ENCODE peak calls at places on chromosomes 16 and 17, in five cellular contexts. One of them, this sample, is unnamed.

GRCh38 chr16:62805221-62805857 is 769.1 kb upstream of the CDH8 start:
- DNase-seq in HCT116: no peak
- DNase-seq in HepG2: no peak
- DNase-seq in K562: no peak
- DNase-seq in GM12878: no peak
- DNase-seq in this sample: no peak

GRCh38 chr16:69100046-69100765 is 5.2 kb upstream of the HAS3 start:
- DNase-seq in HCT116: no peak
- DNase-seq in HepG2: no peak
- DNase-seq in K562: no peak
- DNase-seq in GM12878: no peak
- DNase-seq in this sample: no peak

GRCh38 chr16:31105677-31106213 is 2.4 kb upstream of the BCKDK start:
- DNase-seq in HCT116: no peak
- DNase-seq in HepG2: peak
- DNase-seq in K562: peak
- DNase-seq in GM12878: no peak
- DNase-seq in this sample: peak

GRCh38 chr17:49571764-49572163 is 3.9 kb upstream of the NXPH3 start:
- DNase-seq in HCT116: no peak
- DNase-seq in HepG2: no peak
- DNase-seq in K562: no peak
- DNase-seq in GM12878: no peak
- DNase-seq in this sample: no peak

GRCh38 chr16:83215417-83216001 is 588.7 kb downstream of the CDH13 start:
- DNase-seq in HCT116: peak
- DNase-seq in HepG2: peak
- DNase-seq in K562: peak
- DNase-seq in GM12878: no peak
- DNase-seq in this sample: peak

GRCh38 chr17:33927732-33928133 is 327.4 kb upstream of the CCL2 start:
- DNase-seq in HCT116: no peak
- DNase-seq in HepG2: no peak
- DNase-seq in K562: peak
- DNase-seq in GM12878: no peak
- DNase-seq in this sample: no peak

GRCh38 chr17:30920282-30920681 is 1.5 kb upstream of the ADAP2 start:
- DNase-seq in HCT116: no peak
- DNase-seq in HepG2: peak
- DNase-seq in K562: no peak
- DNase-seq in GM12878: no peak
- DNase-seq in this sample: peak

GRCh38 chr17:35914354-35914753 is 16.2 kb downstream of the RDM1 start:
- DNase-seq in HCT116: no peak
- DNase-seq in HepG2: no peak
- DNase-seq in K562: no peak
- DNase-seq in GM12878: no peak
- DNase-seq in this sample: no peak

GRCh38 chr17:69575346-69575761 is 160.9 kb downstream of the MAP2K6 start:
- DNase-seq in HCT116: no peak
- DNase-seq in HepG2: no peak
- DNase-seq in K562: no peak
- DNase-seq in GM12878: no peak
- DNase-seq in this sample: no peak

GRCh38 chr17:34045990-34046389 is 209.1 kb upstream of the CCL2 start:
- DNase-seq in HCT116: no peak
- DNase-seq in HepG2: no peak
- DNase-seq in K562: no peak
- DNase-seq in GM12878: no peak
- DNase-seq in this sample: no peak

GRCh38 chr17:79038545-79039135 is 14.7 kb downstream of the C1QTNF1 start:
- DNase-seq in HCT116: no peak
- DNase-seq in HepG2: no peak
- DNase-seq in K562: no peak
- DNase-seq in GM12878: no peak
- DNase-seq in this sample: no peak

GRCh38 chr16:84718-85452 is 6.9 kb downstream of the MPG start:
- DNase-seq in HCT116: no peak
- DNase-seq in HepG2: no peak
- DNase-seq in K562: no peak
- DNase-seq in GM12878: peak
- DNase-seq in this sample: no peak

GRCh38 chr16:88045820-88046303 is 94.6 kb downstream of the BANP start:
- DNase-seq in HCT116: no peak
- DNase-seq in HepG2: no peak
- DNase-seq in K562: no peak
- DNase-seq in GM12878: peak
- DNase-seq in this sample: no peak

GRCh38 chr16:1157639-1158455 is 4.9 kb downstream of the CACNA1H start:
- DNase-seq in HCT116: no peak
- DNase-seq in HepG2: no peak
- DNase-seq in K562: no peak
- DNase-seq in GM12878: no peak
- DNase-seq in this sample: no peak

GRCh38 chr16:59148312-59148711 is 414.2 kb upstream of the GOT2 start:
- DNase-seq in HCT116: no peak
- DNase-seq in HepG2: no peak
- DNase-seq in K562: no peak
- DNase-seq in GM12878: no peak
- DNase-seq in this sample: no peak

GRCh38 chr17:57295526-57296023 is 39.3 kb downstream of the MSI2 start:
- DNase-seq in HCT116: peak
- DNase-seq in HepG2: no peak
- DNase-seq in K562: no peak
- DNase-seq in GM12878: no peak
- DNase-seq in this sample: no peak

GRCh38 chr16:73032548-73033270 is 15.2 kb downstream of the ZFHX3 start:
- DNase-seq in HCT116: no peak
- DNase-seq in HepG2: no peak
- DNase-seq in K562: no peak
- DNase-seq in GM12878: peak
- DNase-seq in this sample: no peak

GRCh38 chr17:45310380-45311324 is 6.2 kb downstream of the MAP3K14 start:
- DNase-seq in HCT116: no peak
- DNase-seq in HepG2: no peak
- DNase-seq in K562: no peak
- DNase-seq in GM12878: no peak
- DNase-seq in this sample: no peak

GRCh38 chr16:81491522-81492188 is 47.0 kb downstream of the CMIP start:
- DNase-seq in HCT116: no peak
- DNase-seq in HepG2: no peak
- DNase-seq in K562: no peak
- DNase-seq in GM12878: no peak
- DNase-seq in this sample: no peak
- TF ChIP-seq MAX in HCT116: no peak
- TF ChIP-seq MAX in HepG2: no peak
- TF ChIP-seq MAX in K562: no peak
- TF ChIP-seq MAX in GM12878: no peak
- TF ChIP-seq MAX in this sample: no peak

DNA sequence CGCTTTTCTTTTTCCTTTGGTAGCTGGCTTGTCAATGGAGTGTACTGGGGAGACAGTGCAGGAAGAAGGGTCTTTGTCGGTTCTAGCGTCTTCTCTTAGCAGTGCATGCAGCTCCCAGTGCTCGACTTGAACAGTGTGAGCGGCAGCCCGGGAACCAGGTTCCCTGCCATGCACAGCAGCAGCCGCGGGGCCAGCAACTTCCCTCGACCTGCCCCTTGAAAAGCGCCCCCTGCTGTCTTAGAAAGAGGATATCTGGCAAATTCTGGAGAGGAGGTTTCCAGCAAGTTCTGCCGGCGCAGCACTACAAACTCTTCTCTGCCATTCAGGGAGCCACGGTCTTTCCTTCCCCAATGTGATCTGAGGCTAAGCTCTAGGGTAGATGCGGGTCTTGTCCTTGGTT is 451.5 kb downstream of the PMP22 start:
- DNase-seq in HCT116: no peak
- DNase-seq in HepG2: peak
- DNase-seq in K562: peak
- DNase-seq in GM12878: no peak
- DNase-seq in this sample: peak
- TF ChIP-seq CTCF in HCT116: peak
- TF ChIP-seq CTCF in HepG2: peak
- TF ChIP-seq CTCF in K562: peak
- TF ChIP-seq CTCF in GM12878: no peak
- TF ChIP-seq CTCF in this sample: peak

GRCh38 chr17:62705781-62706597 is 78.5 kb downstream of the MRC2 start:
- DNase-seq in HCT116: no peak
- DNase-seq in HepG2: no peak
- DNase-seq in K562: no peak
- DNase-seq in GM12878: no peak
- DNase-seq in this sample: no peak
- TF ChIP-seq SP1 in HCT116: no peak
- TF ChIP-seq SP1 in HepG2: no peak
- TF ChIP-seq SP1 in K562: no peak
- TF ChIP-seq SP1 in GM12878: no peak
- TF ChIP-seq SP1 in this sample: peak

GRCh38 chr17:1730345-1731193 is 6.1 kb downstream of the WDR81 start:
- DNase-seq in HCT116: no peak
- DNase-seq in HepG2: no peak
- DNase-seq in K562: peak
- DNase-seq in GM12878: no peak
- DNase-seq in this sample: no peak
- TF ChIP-seq MAX in HCT116: no peak
- TF ChIP-seq MAX in HepG2: no peak
- TF ChIP-seq MAX in K562: peak
- TF ChIP-seq MAX in GM12878: no peak
- TF ChIP-seq MAX in this sample: no peak

This sample was measured in WTC11.